ENCODE peak calls at places on chromosomes 3 and 15, in seven cellular contexts. One of them, this sample, is unnamed.

GRCh38 chr15:81000144-81000625 is 538 bp upstream of the TLNRD1 start:
- DNase-seq in AG10803: no peak
- DNase-seq in left ventricle myocardium inferior: no peak
- DNase-seq in CD4-positive, alpha-beta T cell: no peak
- DNase-seq in CD8-positive, alpha-beta T cell: no peak
- DNase-seq in AG04450: no peak
- DNase-seq in heart right ventricle: no peak
- DNase-seq in this sample: peak

GRCh38 chr3:197367081-197367780 is 68.8 kb upstream of the DLG1 start:
- DNase-seq in AG04450: peak
- DNase-seq in CD4-positive, alpha-beta T cell: no peak
- DNase-seq in AG10803: peak
- DNase-seq in heart right ventricle: no peak
- DNase-seq in CD8-positive, alpha-beta T cell: no peak
- DNase-seq in left ventricle myocardium inferior: no peak
- DNase-seq in this sample: peak

GRCh38 chr15:40190591-40190990 is 29.7 kb downstream of the BUB1B start:
- DNase-seq in CD8-positive, alpha-beta T cell: no peak
- DNase-seq in AG10803: peak
- DNase-seq in heart right ventricle: no peak
- DNase-seq in AG04450: peak
- DNase-seq in left ventricle myocardium inferior: no peak
- DNase-seq in CD4-positive, alpha-beta T cell: no peak
- DNase-seq in this sample: peak

GRCh38 chr3:134373942-134374790 is at the start of gene AMOTL2:
- DNase-seq in heart right ventricle: peak
- DNase-seq in AG04450: peak
- DNase-seq in CD8-positive, alpha-beta T cell: no peak
- DNase-seq in left ventricle myocardium inferior: peak
- DNase-seq in AG10803: peak
- DNase-seq in CD4-positive, alpha-beta T cell: no peak
- DNase-seq in this sample: peak

GRCh38 chr3:12471228-12471627 is 13.1 kb upstream of the TSEN2 start:
- DNase-seq in heart right ventricle: no peak
- DNase-seq in AG10803: no peak
- DNase-seq in left ventricle myocardium inferior: no peak
- DNase-seq in CD4-positive, alpha-beta T cell: no peak
- DNase-seq in AG04450: no peak
- DNase-seq in CD8-positive, alpha-beta T cell: no peak
- DNase-seq in this sample: no peak

GRCh38 chr3:12905316-12906071 is 64.1 kb upstream of the RPL32 start:
- DNase-seq in AG10803: no peak
- DNase-seq in heart right ventricle: peak
- DNase-seq in AG04450: no peak
- DNase-seq in CD8-positive, alpha-beta T cell: no peak
- DNase-seq in CD4-positive, alpha-beta T cell: no peak
- DNase-seq in left ventricle myocardium inferior: no peak
- DNase-seq in this sample: no peak

GRCh38 chr15:41512512-41513281 is 930 bp downstream of the LTK start:
- DNase-seq in AG10803: no peak
- DNase-seq in left ventricle myocardium inferior: no peak
- DNase-seq in CD4-positive, alpha-beta T cell: peak
- DNase-seq in heart right ventricle: no peak
- DNase-seq in AG04450: no peak
- DNase-seq in CD8-positive, alpha-beta T cell: no peak
- DNase-seq in this sample: peak

GRCh38 chr3:27985369-27986035 is 255.9 kb upstream of the CMC1 start:
- DNase-seq in AG04450: no peak
- DNase-seq in left ventricle myocardium inferior: no peak
- DNase-seq in AG10803: peak
- DNase-seq in heart right ventricle: no peak
- DNase-seq in CD8-positive, alpha-beta T cell: no peak
- DNase-seq in CD4-positive, alpha-beta T cell: no peak
- DNase-seq in this sample: peak

GRCh38 chr3:139577899-139578298 is 38.4 kb upstream of the RBP1 start:
- DNase-seq in heart right ventricle: no peak
- DNase-seq in AG10803: no peak
- DNase-seq in CD8-positive, alpha-beta T cell: no peak
- DNase-seq in CD4-positive, alpha-beta T cell: no peak
- DNase-seq in left ventricle myocardium inferior: no peak
- DNase-seq in AG04450: no peak
- DNase-seq in this sample: no peak

GRCh38 chr3:112990672-112991602 is at the start of gene GTPBP8:
- DNase-seq in AG10803: peak
- DNase-seq in CD4-positive, alpha-beta T cell: peak
- DNase-seq in AG04450: peak
- DNase-seq in CD8-positive, alpha-beta T cell: peak
- DNase-seq in heart right ventricle: peak
- DNase-seq in left ventricle myocardium inferior: peak
- DNase-seq in this sample: peak

GRCh38 chr3:42764561-42765295 is 8.3 kb downstream of the CCDC13 start:
- DNase-seq in heart right ventricle: no peak
- DNase-seq in left ventricle myocardium inferior: no peak
- DNase-seq in AG10803: no peak
- DNase-seq in CD4-positive, alpha-beta T cell: no peak
- DNase-seq in AG04450: no peak
- DNase-seq in CD8-positive, alpha-beta T cell: no peak
- DNase-seq in this sample: no peak

GRCh38 chr3:135041586-135041985 is 246.5 kb downstream of the EPHB1 start:
- DNase-seq in AG10803: peak
- DNase-seq in heart right ventricle: no peak
- DNase-seq in CD8-positive, alpha-beta T cell: no peak
- DNase-seq in AG04450: no peak
- DNase-seq in CD4-positive, alpha-beta T cell: no peak
- DNase-seq in left ventricle myocardium inferior: no peak
- DNase-seq in this sample: no peak

GRCh38 chr3:45056608-45057301 is 30.7 kb downstream of the CLEC3B start:
- DNase-seq in heart right ventricle: no peak
- DNase-seq in CD8-positive, alpha-beta T cell: no peak
- DNase-seq in left ventricle myocardium inferior: no peak
- DNase-seq in AG04450: no peak
- DNase-seq in AG10803: no peak
- DNase-seq in CD4-positive, alpha-beta T cell: no peak
- DNase-seq in this sample: no peak

GRCh38 chr3:196650740-196651311 is 11.3 kb downstream of the NRROS start:
- DNase-seq in CD8-positive, alpha-beta T cell: no peak
- DNase-seq in AG10803: peak
- DNase-seq in CD4-positive, alpha-beta T cell: no peak
- DNase-seq in AG04450: peak
- DNase-seq in left ventricle myocardium inferior: peak
- DNase-seq in heart right ventricle: peak
- DNase-seq in this sample: peak

GRCh38 chr15:63950911-63951481 is 95.3 kb downstream of the DAPK2 start:
- DNase-seq in left ventricle myocardium inferior: no peak
- DNase-seq in CD4-positive, alpha-beta T cell: no peak
- DNase-seq in heart right ventricle: no peak
- DNase-seq in CD8-positive, alpha-beta T cell: no peak
- DNase-seq in AG04450: peak
- DNase-seq in AG10803: peak
- DNase-seq in this sample: peak

GRCh38 chr3:159856496-159857098 is 132.0 kb upstream of the IL12A start:
- DNase-seq in left ventricle myocardium inferior: no peak
- DNase-seq in AG04450: no peak
- DNase-seq in CD8-positive, alpha-beta T cell: no peak
- DNase-seq in heart right ventricle: no peak
- DNase-seq in AG10803: no peak
- DNase-seq in CD4-positive, alpha-beta T cell: no peak
- DNase-seq in this sample: no peak

GRCh38 chr15:74956648-74957300 is at the start of gene RPP25:
- DNase-seq in CD8-positive, alpha-beta T cell: peak
- DNase-seq in CD4-positive, alpha-beta T cell: peak
- DNase-seq in heart right ventricle: peak
- DNase-seq in left ventricle myocardium inferior: peak
- DNase-seq in AG10803: peak
- DNase-seq in AG04450: no peak
- DNase-seq in this sample: peak

GRCh38 chr3:127168271-127168670 is 24.7 kb upstream of the PRR23E start:
- DNase-seq in AG04450: no peak
- DNase-seq in CD4-positive, alpha-beta T cell: no peak
- DNase-seq in CD8-positive, alpha-beta T cell: no peak
- DNase-seq in heart right ventricle: peak
- DNase-seq in AG10803: no peak
- DNase-seq in left ventricle myocardium inferior: peak
- DNase-seq in this sample: no peak

GRCh38 chr3:114551770-114552526 is 258.1 kb downstream of the TIGIT start:
- DNase-seq in CD8-positive, alpha-beta T cell: no peak
- DNase-seq in AG10803: peak
- DNase-seq in heart right ventricle: no peak
- DNase-seq in AG04450: no peak
- DNase-seq in CD4-positive, alpha-beta T cell: no peak
- DNase-seq in left ventricle myocardium inferior: no peak
- DNase-seq in this sample: peak

GRCh38 chr3:12991861-12992281 is 81.4 kb downstream of the IQSEC1 start:
- DNase-seq in CD4-positive, alpha-beta T cell: no peak
- DNase-seq in heart right ventricle: no peak
- DNase-seq in CD8-positive, alpha-beta T cell: no peak
- DNase-seq in AG04450: no peak
- DNase-seq in AG10803: no peak
- DNase-seq in left ventricle myocardium inferior: no peak
- DNase-seq in this sample: no peak

GRCh38 chr3:14801668-14802067 is 17.1 kb upstream of the FGD5 start:
- DNase-seq in CD8-positive, alpha-beta T cell: no peak
- DNase-seq in AG10803: no peak
- DNase-seq in left ventricle myocardium inferior: no peak
- DNase-seq in AG04450: no peak
- DNase-seq in CD4-positive, alpha-beta T cell: no peak
- DNase-seq in heart right ventricle: no peak
- DNase-seq in this sample: no peak

GRCh38 chr15:38474155-38474757 is 20.3 kb downstream of the FAM98B start:
- DNase-seq in left ventricle myocardium inferior: no peak
- DNase-seq in CD4-positive, alpha-beta T cell: no peak
- DNase-seq in CD8-positive, alpha-beta T cell: no peak
- DNase-seq in AG10803: peak
- DNase-seq in AG04450: no peak
- DNase-seq in heart right ventricle: peak
- DNase-seq in this sample: peak

GRCh38 chr3:70606018-70606417 is 293.6 kb upstream of the MDFIC2 start:
- DNase-seq in CD4-positive, alpha-beta T cell: no peak
- DNase-seq in left ventricle myocardium inferior: no peak
- DNase-seq in CD8-positive, alpha-beta T cell: no peak
- DNase-seq in AG10803: no peak
- DNase-seq in heart right ventricle: no peak
- DNase-seq in AG04450: no peak
- DNase-seq in this sample: no peak

GRCh38 chr15:72964135-72964534 is 88.1 kb upstream of the NEO1 start:
- DNase-seq in heart right ventricle: no peak
- DNase-seq in CD8-positive, alpha-beta T cell: no peak
- DNase-seq in AG10803: no peak
- DNase-seq in left ventricle myocardium inferior: no peak
- DNase-seq in CD4-positive, alpha-beta T cell: no peak
- DNase-seq in AG04450: no peak
- DNase-seq in this sample: no peak
- TF ChIP-seq CTCF in heart right ventricle: no peak
- TF ChIP-seq CTCF in CD8-positive, alpha-beta T cell: no peak
- TF ChIP-seq CTCF in AG10803: no peak
- TF ChIP-seq CTCF in left ventricle myocardium inferior: no peak
- TF ChIP-seq CTCF in CD4-positive, alpha-beta T cell: no peak
- TF ChIP-seq CTCF in AG04450: no peak
- TF ChIP-seq CTCF in this sample: no peak

GRCh38 chr15:50358805-50359204 is 3.8 kb upstream of the GABPB1 start:
- DNase-seq in AG10803: peak
- DNase-seq in CD4-positive, alpha-beta T cell: no peak
- DNase-seq in heart right ventricle: no peak
- DNase-seq in AG04450: no peak
- DNase-seq in left ventricle myocardium inferior: no peak
- DNase-seq in CD8-positive, alpha-beta T cell: no peak
- DNase-seq in this sample: peak
- TF ChIP-seq CTCF in AG10803: peak
- TF ChIP-seq CTCF in CD4-positive, alpha-beta T cell: no peak
- TF ChIP-seq CTCF in heart right ventricle: no peak
- TF ChIP-seq CTCF in AG04450: peak
- TF ChIP-seq CTCF in left ventricle myocardium inferior: peak
- TF ChIP-seq CTCF in CD8-positive, alpha-beta T cell: no peak
- TF ChIP-seq CTCF in this sample: peak

GRCh38 chr15:47708595-47708994 is 8.7 kb upstream of the SEMA6D start:
- DNase-seq in left ventricle myocardium inferior: no peak
- DNase-seq in AG10803: no peak
- DNase-seq in AG04450: no peak
- DNase-seq in CD4-positive, alpha-beta T cell: no peak
- DNase-seq in heart right ventricle: no peak
- DNase-seq in CD8-positive, alpha-beta T cell: no peak
- DNase-seq in this sample: no peak

GRCh38 chr15:47715856-47716445 is 1.4 kb upstream of the SEMA6D start:
- DNase-seq in AG10803: peak
- DNase-seq in heart right ventricle: peak
- DNase-seq in AG04450: no peak
- DNase-seq in left ventricle myocardium inferior: no peak
- DNase-seq in CD8-positive, alpha-beta T cell: no peak
- DNase-seq in CD4-positive, alpha-beta T cell: no peak
- DNase-seq in this sample: peak

GRCh38 chr15:47708116-47708515 is 9.2 kb upstream of the SEMA6D start:
- DNase-seq in heart right ventricle: no peak
- DNase-seq in CD8-positive, alpha-beta T cell: no peak
- DNase-seq in AG04450: no peak
- DNase-seq in AG10803: no peak
- DNase-seq in left ventricle myocardium inferior: no peak
- DNase-seq in CD4-positive, alpha-beta T cell: no peak
- DNase-seq in this sample: no peak

GRCh38 chr15:47715402-47715801 is 1.9 kb upstream of the SEMA6D start:
- DNase-seq in CD8-positive, alpha-beta T cell: no peak
- DNase-seq in CD4-positive, alpha-beta T cell: no peak
- DNase-seq in AG10803: no peak
- DNase-seq in heart right ventricle: no peak
- DNase-seq in left ventricle myocardium inferior: no peak
- DNase-seq in AG04450: no peak
- DNase-seq in this sample: no peak

DNA sequence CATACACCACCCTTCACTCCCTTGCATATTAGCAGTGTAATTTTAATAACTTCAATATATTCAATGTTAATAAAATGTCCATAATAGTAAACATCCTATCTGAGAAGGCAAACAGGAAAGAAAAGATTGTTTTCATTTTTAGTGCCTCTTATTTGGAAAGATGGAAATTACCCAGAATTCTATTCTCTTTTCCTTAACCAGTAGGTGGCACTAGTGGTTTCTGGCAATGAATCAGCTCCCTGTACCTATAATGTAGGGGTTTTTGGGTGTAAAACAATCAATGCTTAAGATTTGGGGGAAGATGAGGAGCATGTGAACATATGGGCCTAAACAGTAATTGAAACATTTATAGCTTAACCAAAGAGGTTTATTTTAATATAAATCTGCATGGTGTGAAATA is 5.7 kb upstream of the SEMA6D start:
- DNase-seq in CD4-positive, alpha-beta T cell: no peak
- DNase-seq in AG04450: no peak
- DNase-seq in CD8-positive, alpha-beta T cell: no peak
- DNase-seq in AG10803: peak
- DNase-seq in left ventricle myocardium inferior: no peak
- DNase-seq in heart right ventricle: no peak
- DNase-seq in this sample: no peak
- TF ChIP-seq CTCF in CD4-positive, alpha-beta T cell: no peak
- TF ChIP-seq CTCF in AG04450: peak
- TF ChIP-seq CTCF in CD8-positive, alpha-beta T cell: no peak
- TF ChIP-seq CTCF in AG10803: peak
- TF ChIP-seq CTCF in left ventricle myocardium inferior: peak
- TF ChIP-seq CTCF in heart right ventricle: peak
- TF ChIP-seq CTCF in this sample: peak

DNA sequence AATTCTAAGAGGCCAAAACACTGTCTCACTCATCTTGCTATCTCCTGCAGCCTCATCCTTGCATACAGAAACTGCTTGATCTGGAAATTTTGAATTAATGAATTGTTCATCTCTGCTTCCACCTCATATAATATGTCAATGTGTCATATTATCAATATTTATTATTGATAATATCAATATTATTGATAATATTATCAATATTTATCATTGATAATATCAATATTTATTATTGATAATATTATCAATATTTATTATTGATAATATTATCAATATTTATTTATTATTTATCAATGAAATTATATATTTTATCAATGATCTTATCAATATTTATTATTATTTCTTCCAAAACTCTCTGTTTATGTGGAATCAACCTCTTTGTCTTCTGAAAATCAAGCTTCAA is 297.3 kb upstream of the RARB start:
- DNase-seq in CD8-positive, alpha-beta T cell: no peak
- DNase-seq in AG04450: no peak
- DNase-seq in CD4-positive, alpha-beta T cell: no peak
- DNase-seq in AG10803: no peak
- DNase-seq in left ventricle myocardium inferior: no peak
- DNase-seq in heart right ventricle: no peak
- DNase-seq in this sample: no peak
- TF ChIP-seq CTCF in CD8-positive, alpha-beta T cell: no peak
- TF ChIP-seq CTCF in AG04450: no peak
- TF ChIP-seq CTCF in CD4-positive, alpha-beta T cell: no peak
- TF ChIP-seq CTCF in AG10803: no peak
- TF ChIP-seq CTCF in left ventricle myocardium inferior: no peak
- TF ChIP-seq CTCF in heart right ventricle: no peak
- TF ChIP-seq CTCF in this sample: no peak

This sample was measured in foreskin fibroblast.